ENCODE peak calls at places on chromosome 12, in six cellular contexts. L is CD4-positive, alpha-beta memory T cell; S is right atrium auricular region; A is A549; E is PC-3; P is lower leg skin. X is an unnamed sample.
A peak's percentile ranks its signal among the peaks of the same experiment; 100 is the strongest.

GRCh38 chr12:106506691-106507090 is 76.1 kb upstream of the RFX4 start:
- DNase-seq in E (no peak), S (no peak), P (no peak), A (no peak), L (no peak), X (no peak)

GRCh38 chr12:93502802-93503623 is 35.7 kb downstream of the MRPL42 start:
- DNase-seq in P (peak; percentile 28), E (peak; percentile 65), S (no peak), A (peak; percentile 52), L (peak; percentile 60), X (peak; percentile 72)

GRCh38 chr12:127290251-127290650 is 976.7 kb upstream of the TMEM132C start:
- DNase-seq in S (no peak), P (no peak), A (no peak), E (no peak), L (no peak), X (no peak)

GRCh38 chr12:95224202-95225170 is 6.9 kb downstream of the VEZT start:
- DNase-seq in P (no peak), A (no peak), S (no peak), E (peak; percentile 79), L (no peak), X (no peak)

GRCh38 chr12:120115692-120116442 is 686 bp downstream of the RAB35 start:
- DNase-seq in S (no peak), L (no peak), E (peak; percentile 36), A (peak; percentile 73), P (no peak), X (peak; percentile 46)

GRCh38 chr12:100404769-100405407 is 48.0 kb downstream of the SLC17A8 start:
- DNase-seq in L (peak; percentile 5), S (no peak), E (peak; percentile 51), A (peak; percentile 58), P (no peak), X (peak; percentile 53)

GRCh38 chr12:32828552-32828951 is 68.0 kb downstream of the PKP2 start:
- DNase-seq in E (no peak), L (no peak), S (no peak), A (no peak), P (no peak), X (no peak)

GRCh38 chr12:64609543-64610091 is 678 bp upstream of the RASSF3 start:
- DNase-seq in A (peak; percentile 50), S (no peak), P (no peak), L (peak; percentile 43), E (peak; percentile 41), X (no peak)

GRCh38 chr12:19978193-19978592 is 390.1 kb upstream of the PDE3A start:
- DNase-seq in S (no peak), E (peak; percentile 2), A (peak; percentile 40), P (no peak), L (no peak), X (no peak)

GRCh38 chr12:116547955-116548471 is 11.2 kb upstream of the MAP1LC3B2 start:
- DNase-seq in E (no peak), P (no peak), L (no peak), A (no peak), S (no peak), X (no peak)

GRCh38 chr12:101793401-101793800 is 37.4 kb downstream of the GNPTAB start:
- DNase-seq in P (no peak), E (peak; percentile 12), L (no peak), A (no peak), S (no peak), X (no peak)

GRCh38 chr12:3247596-3248270 is 170.6 kb downstream of the TSPAN9 start:
- DNase-seq in A (no peak), P (no peak), S (no peak), L (no peak), E (no peak), X (no peak)

GRCh38 chr12:1593232-1594044 is 943 bp downstream of the FBXL14 start:
- DNase-seq in L (peak; percentile 67), A (peak; percentile 55), E (peak; percentile 24), S (no peak), P (no peak), X (peak; percentile 69)

GRCh38 chr12:6536894-6537579 is 2.7 kb downstream of the GAPDH start:
- DNase-seq in P (no peak), L (no peak), S (no peak), A (peak; percentile 37), E (no peak), X (peak; percentile 33)

GRCh38 chr12:14774074-14774943 is 29.0 kb downstream of the WBP11 start:
- DNase-seq in A (peak; percentile 98), P (peak; percentile 98), S (peak; percentile 99), E (peak; percentile 95), L (peak; percentile 92), X (no peak)

GRCh38 chr12:117867348-117867747 is 101.4 kb downstream of the KSR2 start:
- DNase-seq in P (no peak), L (no peak), A (no peak), S (no peak), E (no peak), X (no peak)

GRCh38 chr12:14264316-14264715 is 101.2 kb upstream of the ATF7IP start:
- DNase-seq in E (peak; percentile 48), A (no peak), P (no peak), S (no peak), L (no peak), X (no peak)

GRCh38 chr12:93743999-93744689 is 67.0 kb downstream of the CRADD start:
- DNase-seq in A (no peak), L (no peak), P (no peak), S (no peak), E (no peak), X (no peak)

GRCh38 chr12:3214508-3215365 is 137.6 kb downstream of the TSPAN9 start:
- DNase-seq in S (no peak), P (no peak), A (no peak), L (no peak), E (peak; percentile 16), X (no peak)

GRCh38 chr12:124898200-124898950 is 16.1 kb downstream of the UBC start:
- DNase-seq in L (peak; percentile 76), A (peak; percentile 90), E (peak; percentile 69), S (no peak), P (no peak), X (peak; percentile 77)

GRCh38 chr12:75208851-75209781 is 523 bp downstream of the KCNC2 start:
- DNase-seq in P (no peak), S (no peak), L (peak; percentile 10), A (peak; percentile 9), E (no peak), X (peak; percentile 34)

GRCh38 chr12:45655186-45655585 is 74.3 kb upstream of the ARID2 start:
- DNase-seq in S (no peak), P (no peak), E (peak; percentile 54), L (peak; percentile 70), A (peak; percentile 52), X (peak; percentile 58)

GRCh38 chr12:23611320-23611719 is 338.1 kb downstream of the SOX5 start:
- DNase-seq in A (no peak), P (no peak), S (no peak), E (no peak), L (no peak), X (no peak)

GRCh38 chr12:46908236-46908935 is 82.6 kb upstream of the SLC38A4 start:
- DNase-seq in P (no peak), E (peak; percentile 82), A (no peak), S (no peak), L (no peak), X (no peak)

GRCh38 chr12:94362653-94363052 is 97.0 kb downstream of the CEP83 start:
- DNase-seq in E (no peak), P (no peak), L (no peak), A (no peak), S (no peak), X (no peak)

GRCh38 chr12:121917950-121918678 is at the start of gene CFAP251:
- DNase-seq in L (peak; percentile 93), E (peak; percentile 30), A (no peak), S (peak; percentile 99), P (peak; percentile 93), X (peak; percentile 97)

GRCh38 chr12:7127916-7128626 is 618 bp downstream of the RBP5 start:
- DNase-seq in E (no peak), L (no peak), P (no peak), A (no peak), S (no peak), X (no peak)

GRCh38 chr12:28114488-28114887 is 75.8 kb upstream of the CCDC91 start:
- DNase-seq in P (no peak), S (no peak), E (peak; percentile 86), A (peak; percentile 47), L (no peak), X (no peak)

GRCh38 chr12:30914986-30915591 is 11.5 kb upstream of the TSPAN11 start:
- DNase-seq in L (no peak), E (no peak), S (no peak), A (no peak), P (no peak), X (no peak)

GRCh38 chr12:91575631-91576030 is 393.0 kb upstream of the DCN start:
- DNase-seq in A (no peak), P (no peak), S (no peak), L (no peak), E (no peak), X (no peak)

GRCh38 chr12:91579516-91580263 is 397.1 kb upstream of the DCN start:
- DNase-seq in S (no peak), P (no peak), E (peak; percentile 68), A (no peak), L (no peak), X (no peak)

GRCh38 chr12:91574975-91575374 is 392.4 kb upstream of the DCN start:
- DNase-seq in E (no peak), S (no peak), L (no peak), P (no peak), A (no peak), X (no peak)

GRCh38 chr12:91576432-91576831 is 393.8 kb upstream of the DCN start:
- DNase-seq in S (no peak), A (no peak), L (no peak), E (peak; percentile 73), P (no peak), X (no peak)

GRCh38 chr12:91577586-91578539 is 395.2 kb upstream of the DCN start:
- DNase-seq in E (peak; percentile 66), P (no peak), L (peak; percentile 44), A (peak; percentile 23), S (no peak), X (no peak)
- H3K4me3 ChIP-seq in E (peak overlapping the region; percentile 66), P (no peak overlapping the region), L (peak overlapping the region; percentile 18), A (peak overlapping the region; percentile 31), S (peak overlapping the region; percentile 27), X (no peak overlapping the region)

GRCh38 chr12:65895759-65896656 is 71.7 kb downstream of the HMGA2 start:
- DNase-seq in E (peak; percentile 32), S (no peak), L (no peak), A (peak; percentile 57), P (no peak), X (no peak)
- H3K4me3 ChIP-seq in E (no peak overlapping the region), S (no peak overlapping the region), L (no peak overlapping the region), A (peak overlapping the region; percentile 10), P (no peak overlapping the region), X (no peak overlapping the region)

DNA sequence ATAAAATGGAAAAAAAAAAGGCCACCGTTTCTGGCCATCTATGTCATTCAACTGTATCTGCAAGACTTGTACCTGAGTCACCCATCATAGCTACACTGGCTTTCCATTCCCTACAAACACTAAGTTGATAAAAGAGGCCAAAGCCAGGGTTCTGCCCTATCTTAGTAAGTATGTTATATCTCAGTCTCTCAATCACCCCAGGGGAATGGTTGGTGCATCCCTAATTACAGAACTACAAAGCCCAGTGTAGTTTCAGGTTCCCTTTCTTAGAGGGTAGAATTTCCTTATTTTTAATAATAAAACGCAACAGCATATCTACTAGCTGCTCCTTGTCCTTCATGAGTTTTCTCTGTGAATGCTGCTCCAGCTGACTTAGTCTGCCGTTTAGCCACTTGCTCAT is 57.7 kb downstream of the ST8SIA1 start:
- DNase-seq in L (no peak), E (no peak), A (no peak), S (no peak), P (no peak), X (no peak)
- H3K4me3 ChIP-seq in L (no peak overlapping the region), E (no peak overlapping the region), A (no peak overlapping the region), S (no peak overlapping the region), P (no peak overlapping the region), X (no peak overlapping the region)

GRCh38 chr12:114903394-114903748 is 219.4 kb upstream of the TBX3 start:
- DNase-seq in S (no peak), P (no peak), L (no peak), E (peak; percentile 69), A (no peak), X (no peak)
- H3K4me3 ChIP-seq in S (no peak overlapping the region), P (no peak overlapping the region), L (no peak overlapping the region), E (peak overlapping the region; percentile 61), A (no peak overlapping the region), X (no peak overlapping the region)

X was measured in DND-41.